ENCODE peak calls at places on chromosomes 2 and 18, in nine cellular contexts. D, N, Q, H, P, A, I, T and U are unnamed samples.

GRCh38 chr2:122096788-122097187 is 341.3 kb downstream of the TSN start:
- DNase-seq in Q (no peak), A (no peak), P (no peak), I (no peak), T (no peak), N (no peak), D (no peak), H (no peak), U (no peak)

GRCh38 chr18:54762386-54762785 is 65.9 kb upstream of the RAB27B start:
- DNase-seq in T (no peak), P (no peak), I (no peak), D (no peak), H (no peak), A (no peak), N (no peak), Q (no peak), U (no peak)

GRCh38 chr2:230541934-230542380 is 126.0 kb downstream of the SP100 start:
- DNase-seq in T (no peak), N (no peak), A (no peak), Q (no peak), I (no peak), D (no peak), H (no peak), P (no peak), U (no peak)

GRCh38 chr2:221461911-221462310 is 110.2 kb downstream of the EPHA4 start:
- DNase-seq in P (no peak), Q (no peak), H (no peak), A (no peak), T (no peak), N (no peak), I (no peak), D (no peak), U (no peak)

GRCh38 chr2:200225943-200226342 is 80.5 kb upstream of the SPATS2L start:
- DNase-seq in Q (no peak), P (no peak), H (no peak), D (no peak), I (no peak), N (no peak), T (no peak), A (no peak), U (no peak)

GRCh38 chr18:49668583-49669290 is 106.9 kb downstream of the LIPG start:
- DNase-seq in Q (peak), T (peak), N (no peak), H (peak), P (no peak), D (no peak), I (no peak), A (no peak), U (no peak)

GRCh38 chr2:24894750-24895149 is 25.3 kb downstream of the ADCY3 start:
- DNase-seq in N (no peak), I (no peak), Q (no peak), D (no peak), H (no peak), P (no peak), A (no peak), T (no peak), U (no peak)

GRCh38 chr18:12741351-12741750 is 38.5 kb downstream of the PSMG2 start:
- DNase-seq in N (peak), D (peak), P (no peak), A (no peak), I (no peak), H (no peak), Q (no peak), T (peak), U (no peak)

GRCh38 chr2:202721621-202722020 is 86.9 kb downstream of the FAM117B start:
- DNase-seq in T (no peak), A (no peak), D (no peak), Q (no peak), N (no peak), I (no peak), P (no peak), H (no peak), U (no peak)

GRCh38 chr2:37189452-37190153 is 1.1 kb upstream of the SULT6B1 start:
- DNase-seq in H (no peak), P (no peak), T (no peak), N (no peak), D (peak), Q (peak), I (no peak), A (no peak), U (peak)